ENCODE peak calls at places on chromosomes 7 and 10, in nine cellular contexts. D is activated CD4-positive, alpha-beta T cell treated with anti-CD3 and anti-CD28 coated beads, Interleukin-2, amount 10 ng/mL, durations not matched to agents 7 days and 5 days; H is germinal center; K is HAP-1; J is activated T-helper 1 cell treated with anti-CD3 and anti-CD28 coated beads, Interleukin-2, amount 50 U/mL, for 16 hours; E is ACHN; C is RPMI8226; U is stimulated activated CD8-positive, alpha-beta memory T cell treated with anti-CD3 and anti-CD28 coated beads, Interleukin-7, amount 100 ng/mL, for 1 hour; V is fibroblast of the aortic adventitia. Q is an unnamed sample.

GRCh38 chr7:142033154-142033553 is 37.5 kb downstream of the MGAM start:
- DNase-seq in D (no peak), H (no peak), K (no peak), J (no peak), E (no peak), C (no peak), U (no peak), V (no peak), Q (no peak)

GRCh38 chr7:41448104-41448503 is 254.8 kb downstream of the INHBA start:
- DNase-seq in D (no peak), H (no peak), K (no peak), J (no peak), E (no peak), C (no peak), U (no peak), V (peak), Q (no peak)

GRCh38 chr7:73985737-73986141 is 42.2 kb upstream of the ELN start:
- DNase-seq in D (no peak), H (no peak), K (no peak), J (no peak), E (no peak), C (no peak), U (no peak), V (no peak), Q (no peak)

GRCh38 chr10:15579605-15580004 is 140.1 kb downstream of the ITGA8 start:
- DNase-seq in D (no peak), H (no peak), K (no peak), J (no peak), E (no peak), C (no peak), U (no peak), V (peak), Q (no peak)

GRCh38 chr10:71383972-71384687 is 12.6 kb upstream of the CDH23 start:
- DNase-seq in D (peak), H (peak), K (peak), J (peak), E (peak), C (peak), U (peak), V (peak), Q (peak)

GRCh38 chr7:47143344-47143743 is 438.6 kb downstream of the TNS3 start:
- DNase-seq in D (no peak), H (no peak), K (no peak), J (no peak), E (no peak), C (no peak), U (no peak), V (peak), Q (no peak)

GRCh38 chr7:128827248-128827958 is 2.8 kb upstream of the FLNC start:
- DNase-seq in D (no peak), H (no peak), K (no peak), J (no peak), E (peak), C (no peak), U (no peak), V (peak), Q (peak)

GRCh38 chr10:132932461-132933307 is 9.7 kb downstream of the CFAP46 start:
- DNase-seq in D (no peak), H (no peak), K (no peak), J (no peak), E (no peak), C (no peak), U (no peak), V (no peak), Q (no peak)

GRCh38 chr7:117185124-117185523 is 137.7 kb downstream of the WNT2 start:
- DNase-seq in D (no peak), H (no peak), K (no peak), J (no peak), E (no peak), C (no peak), U (no peak), V (no peak), Q (no peak)

GRCh38 chr7:690478-691360 is 35.8 kb upstream of the DNAAF5 start:
- DNase-seq in D (no peak), H (no peak), K (no peak), J (no peak), E (no peak), C (no peak), U (no peak), V (no peak), Q (no peak)

GRCh38 chr10:79305515-79305914 is 41.8 kb upstream of the PPIF start:
- DNase-seq in D (no peak), H (no peak), K (no peak), J (no peak), E (no peak), C (no peak), U (no peak), V (no peak), Q (no peak)

GRCh38 chr10:121096617-121097431 is 245.7 kb downstream of the WDR11 start:
- DNase-seq in D (no peak), H (no peak), K (no peak), J (no peak), E (no peak), C (no peak), U (no peak), V (no peak), Q (no peak)

GRCh38 chr7:141461924-141462323 is 89.3 kb upstream of the AGK start:
- DNase-seq in D (no peak), H (no peak), K (no peak), J (no peak), E (no peak), C (no peak), U (no peak), V (no peak), Q (no peak)

GRCh38 chr7:131288446-131288845 is 39.2 kb upstream of the MKLN1 start:
- DNase-seq in D (no peak), H (no peak), K (no peak), J (no peak), E (no peak), C (no peak), U (no peak), V (no peak), Q (no peak)

GRCh38 chr10:132700168-132701098 is 85.5 kb downstream of the NKX6-2 start:
- DNase-seq in D (no peak), H (no peak), K (no peak), J (no peak), E (no peak), C (no peak), U (no peak), V (peak), Q (no peak)

GRCh38 chr10:79375321-79376077 is 28.2 kb downstream of the PPIF start:
- DNase-seq in D (no peak), H (no peak), K (no peak), J (no peak), E (no peak), C (no peak), U (no peak), V (peak), Q (no peak)

GRCh38 chr10:89213191-89213808 is 6.2 kb upstream of the CH25H start:
- DNase-seq in D (peak), H (peak), K (peak), J (no peak), E (peak), C (peak), U (no peak), V (peak), Q (no peak)

GRCh38 chr7:35781200-35781701 is 19.6 kb upstream of the SEPTIN7 start:
- DNase-seq in D (no peak), H (no peak), K (peak), J (no peak), E (no peak), C (no peak), U (no peak), V (peak), Q (no peak)

GRCh38 chr7:77867208-77867915 is 68.8 kb downstream of the PHTF2 start:
- DNase-seq in D (no peak), H (no peak), K (no peak), J (no peak), E (peak), C (no peak), U (no peak), V (peak), Q (no peak)

GRCh38 chr10:36373424-36374096 is 731.5 kb upstream of the FZD8 start:
- DNase-seq in D (no peak), H (no peak), K (no peak), J (no peak), E (no peak), C (no peak), U (no peak), V (no peak), Q (no peak)

GRCh38 chr7:144004703-144005102 is 4.6 kb downstream of the OR6B1 start:
- DNase-seq in D (no peak), H (no peak), K (peak), J (no peak), E (no peak), C (no peak), U (no peak), V (no peak), Q (no peak)

GRCh38 chr10:35140126-35140525 is 13.5 kb downstream of the CREM start:
- DNase-seq in D (no peak), H (no peak), K (no peak), J (no peak), E (no peak), C (no peak), U (no peak), V (no peak), Q (no peak)

GRCh38 chr7:35722054-35722849 is 27.3 kb upstream of the HERPUD2 start:
- DNase-seq in D (no peak), H (peak), K (no peak), J (no peak), E (no peak), C (no peak), U (no peak), V (no peak), Q (no peak)

GRCh38 chr10:104122273-104123107 is 519 bp downstream of the SFR1 start:
- DNase-seq in D (no peak), H (peak), K (peak), J (no peak), E (peak), C (peak), U (no peak), V (no peak), Q (no peak)

GRCh38 chr10:18658301-18658991 is 785 bp upstream of the ARL5B start:
- DNase-seq in D (peak), H (peak), K (no peak), J (no peak), E (no peak), C (peak), U (no peak), V (peak), Q (no peak)

GRCh38 chr10:113459672-113460280 is 93.1 kb upstream of the HABP2 start:
- DNase-seq in D (no peak), H (no peak), K (no peak), J (no peak), E (no peak), C (no peak), U (no peak), V (no peak), Q (no peak)

GRCh38 chr10:77531441-77532001 is 106.1 kb downstream of the KCNMA1 start:
- DNase-seq in D (no peak), H (peak), K (no peak), J (no peak), E (peak), C (no peak), U (no peak), V (peak), Q (peak)

GRCh38 chr7:43584200-43584586 is 1.3 kb downstream of the STK17A start:
- DNase-seq in D (peak), H (peak), K (no peak), J (no peak), E (peak), C (peak), U (no peak), V (peak), Q (no peak)

GRCh38 chr10:19775286-19775685 is 40.9 kb upstream of the PLXDC2 start:
- DNase-seq in D (no peak), H (no peak), K (no peak), J (no peak), E (no peak), C (no peak), U (no peak), V (no peak), Q (no peak)

GRCh38 chr7:1664711-1665591 is 5.1 kb upstream of the ELFN1 start:
- DNase-seq in D (peak), H (peak), K (peak), J (no peak), E (peak), C (peak), U (peak), V (peak), Q (no peak)

GRCh38 chr10:29414501-29414900 is 125.6 kb downstream of the LYZL1 start:
- DNase-seq in D (no peak), H (no peak), K (no peak), J (no peak), E (no peak), C (no peak), U (no peak), V (no peak), Q (no peak)

GRCh38 chr10:1193561-1193960 is 137.4 kb downstream of the WDR37 start:
- DNase-seq in D (no peak), H (no peak), K (no peak), J (no peak), E (no peak), C (no peak), U (no peak), V (peak), Q (no peak)

GRCh38 chr7:7424151-7424873 is 111.4 kb downstream of the COL28A1 start:
- DNase-seq in D (peak), H (peak), K (peak), J (no peak), E (peak), C (peak), U (peak), V (peak), Q (peak)